ENCODE peak calls at places on chromosomes 13 and 19, in seven cellular contexts. H, P, K, B, W, U and E are unnamed samples.
A peak's percentile ranks its signal among the peaks of the same experiment; 100 is the strongest.

GRCh38 chr13:19155321-19155861 is 26.2 kb downstream of the TUBA3C start:
- DNase-seq in U (no peak), H (no peak), B (no peak), P (no peak), K (no peak), W (no peak), E (no peak)

GRCh38 chr13:22278336-22278929 is 607.6 kb downstream of the FGF9 start:
- DNase-seq in K (no peak), W (peak; percentile 42), U (peak; percentile 1), H (peak; percentile 71), B (no peak), P (peak; percentile 7), E (no peak)

GRCh38 chr19:58350001-58350801 is 3.1 kb downstream of the A1BG start:
- DNase-seq in B (no peak), W (no peak), P (no peak), K (no peak), H (peak; percentile 53), U (no peak), E (peak; percentile 80)

GRCh38 chr19:38557205-38557799 is 60.5 kb downstream of the MAP4K1 start:
- DNase-seq in K (no peak), B (no peak), W (no peak), U (no peak), H (no peak), P (no peak), E (peak; percentile 55)

GRCh38 chr13:107144432-107144831 is 576.5 kb upstream of the ARGLU1 start:
- DNase-seq in K (peak; percentile 11), B (peak; percentile 4), W (no peak), U (no peak), P (no peak), H (peak; percentile 11), E (no peak)

GRCh38 chr13:60111726-60112125 is 52.0 kb downstream of the DIAPH3 start:
- DNase-seq in K (peak; percentile 62), U (no peak), H (no peak), B (peak; percentile 52), P (no peak), W (no peak), E (no peak)

GRCh38 chr19:10517361-10517759 is at the start of gene S1PR5:
- DNase-seq in P (no peak), U (no peak), K (no peak), W (peak; percentile 26), H (peak; percentile 68), B (no peak), E (peak; percentile 89)

GRCh38 chr13:71867101-71867814 is at the start of gene DACH1:
- DNase-seq in B (peak; percentile 71), P (no peak), H (peak; percentile 68), U (peak; percentile 23), W (peak; percentile 76), K (peak; percentile 76), E (peak; percentile 77)

GRCh38 chr13:93723316-93723715 is 496.7 kb downstream of the GPC6 start:
- DNase-seq in U (no peak), K (peak; percentile 32), P (no peak), B (no peak), H (no peak), W (no peak), E (no peak)

GRCh38 chr19:57786906-57787305 is 17.4 kb downstream of the ZNF586 start:
- DNase-seq in W (no peak), H (peak; percentile 48), P (no peak), K (no peak), U (no peak), B (no peak), E (no peak)

GRCh38 chr13:73040968-73041580 is 17.7 kb upstream of the KLF5 start:
- DNase-seq in B (no peak), U (no peak), K (no peak), W (peak; percentile 54), H (no peak), P (no peak), E (no peak)

GRCh38 chr19:5103061-5103701 is 134.3 kb downstream of the KDM4B start:
- DNase-seq in P (no peak), K (peak; percentile 70), H (no peak), B (peak; percentile 57), U (no peak), W (peak; percentile 42), E (peak; percentile 95)

GRCh38 chr19:39138221-39139211 is 12.9 kb downstream of the PAK4 start:
- DNase-seq in H (no peak), P (no peak), U (no peak), W (no peak), B (no peak), K (no peak), E (peak; percentile 34)

GRCh38 chr19:14434157-14434501 is 1.0 kb downstream of the PKN1 start:
- DNase-seq in H (no peak), U (no peak), P (no peak), B (no peak), K (no peak), W (no peak), E (no peak)
- H2AFZ ChIP-seq in H (no peak overlapping the region), U (no peak overlapping the region), P (no peak overlapping the region), B (peak overlapping the region; percentile 59), K (no peak overlapping the region), W (no peak overlapping the region), E (no peak overlapping the region)

GRCh38 chr19:46721269-46722003 is 4.5 kb upstream of the PRKD2 start:
- DNase-seq in B (no peak), P (no peak), W (no peak), U (no peak), K (no peak), H (peak; percentile 66), E (peak; percentile 81)
- TF ChIP-seq CTCF in B (no peak), P (peak; percentile 61), W (peak; percentile 4), U (peak; percentile 3), K (no peak), H (peak; percentile 51), E (no peak)

DNA sequence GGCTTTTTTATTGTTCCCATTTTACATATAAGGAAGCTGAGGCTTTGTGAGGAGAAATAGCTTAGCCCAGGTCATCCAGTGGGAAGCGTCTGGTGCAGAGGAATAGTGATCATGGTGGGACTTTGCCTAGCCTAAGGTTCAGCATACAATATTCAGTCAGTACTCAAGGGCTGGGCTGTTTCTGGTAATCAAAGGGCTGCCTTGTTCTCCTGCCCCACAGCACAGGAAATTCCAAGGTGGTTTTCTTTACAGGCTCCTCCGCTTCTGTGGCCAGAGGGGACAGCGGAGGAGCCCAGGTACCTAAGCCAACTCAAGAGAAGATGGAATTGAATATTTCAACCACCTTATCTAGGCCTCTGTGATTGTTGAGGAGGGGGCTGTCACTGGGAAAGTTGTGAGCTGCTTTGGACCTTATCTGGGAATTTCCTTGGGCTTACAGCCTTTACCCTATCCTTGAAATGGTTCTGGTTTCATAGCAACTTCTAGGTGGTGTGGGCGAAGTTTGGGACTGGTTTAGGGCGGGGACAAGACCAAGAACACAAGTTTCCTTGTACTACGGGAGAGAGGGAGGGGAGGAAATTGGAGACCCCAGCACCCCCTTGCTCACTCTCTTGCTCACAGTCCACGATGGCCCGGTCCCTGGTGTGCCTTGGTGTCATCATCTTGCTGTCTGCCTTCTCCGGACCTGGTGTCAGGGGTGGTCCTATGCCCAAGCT is at the start of gene MIA:
- DNase-seq in P (no peak), W (no peak), H (no peak), B (no peak), U (peak; percentile 85), K (peak; percentile 35), E (peak; percentile 0)
- H3K4me3 ChIP-seq in P (no peak within 1 kb of the TSS), W (no peak within 1 kb of the TSS), H (no peak within 1 kb of the TSS), B (no peak within 1 kb of the TSS), U (peak within 1 kb of the TSS; percentile 60), K (no peak within 1 kb of the TSS), E (peak within 1 kb of the TSS; percentile 24)

GRCh38 chr13:44116562-44117315 is 237.0 kb downstream of the LACC1 start:
- DNase-seq in H (peak; percentile 56), B (no peak), U (no peak), K (peak; percentile 6), P (no peak), W (no peak), E (no peak)
- H2AFZ ChIP-seq in H (peak overlapping the region; percentile 70), B (no peak overlapping the region), U (peak overlapping the region; percentile 38), K (peak overlapping the region; percentile 0), P (peak overlapping the region; percentile 15), W (no peak overlapping the region), E (peak overlapping the region; percentile 69)

GRCh38 chr13:106143930-106144709 is 391.3 kb downstream of the EFNB2 start:
- DNase-seq in B (no peak), H (peak; percentile 74), K (no peak), W (peak; percentile 43), U (peak; percentile 87), P (no peak), E (no peak)
- TF ChIP-seq CTCF in B (no peak), H (no peak), K (no peak), W (no peak), U (no peak), P (no peak), E (no peak)